ENCODE peak calls at places on chromosomes 12 and 14, in six cellular contexts. E is heart left ventricle, W is cardiac muscle cell, A is mammary epithelial cell, J is body of pancreas, M is colonic mucosa. L is an unnamed sample.
A peak's percentile ranks its signal among the peaks of the same experiment; 100 is the strongest.

GRCh38 chr14:104968541-104969401 is 9.4 kb downstream of the AHNAK2 start:
- DNase-seq in M (peak; percentile 60), A (peak; percentile 95), W (no peak), J (no peak), E (peak; percentile 58), L (no peak)

GRCh38 chr14:73796881-73797539 is 54.6 kb upstream of the PTGR2 start:
- DNase-seq in W (no peak), J (no peak), A (no peak), M (no peak), E (no peak), L (no peak)

GRCh38 chr12:64203036-64203435 is 19.1 kb downstream of the KICS2 start:
- DNase-seq in A (no peak), W (no peak), J (no peak), M (no peak), E (no peak), L (no peak)

GRCh38 chr12:71551529-71551928 is 111.9 kb downstream of the LGR5 start:
- DNase-seq in A (no peak), J (no peak), M (no peak), W (no peak), E (no peak), L (peak; percentile 10)

GRCh38 chr14:94161979-94162378 is 12.1 kb upstream of the PPP4R4 start:
- DNase-seq in J (no peak), M (no peak), W (no peak), E (no peak), A (no peak), L (no peak)

GRCh38 chr14:22955702-22956575 is 951 bp downstream of the HAUS4 start:
- DNase-seq in J (no peak), W (no peak), A (peak; percentile 55), E (no peak), M (peak; percentile 46), L (no peak)

GRCh38 chr12:45974883-45975282 is 15.5 kb downstream of the SCAF11 start:
- DNase-seq in E (no peak), J (no peak), M (no peak), A (no peak), W (no peak), L (no peak)

GRCh38 chr14:78154827-78155226 is 15.3 kb upstream of the NRXN3 start:
- DNase-seq in J (no peak), W (no peak), M (no peak), A (no peak), E (no peak), L (no peak)

GRCh38 chr12:46101121-46101869 is 110.9 kb upstream of the SCAF11 start:
- DNase-seq in A (peak; percentile 43), M (no peak), J (no peak), W (no peak), E (no peak), L (peak; percentile 38)

GRCh38 chr12:94180558-94181296 is 32.4 kb downstream of the PLXNC1 start:
- DNase-seq in W (no peak), E (no peak), A (peak; percentile 69), J (no peak), M (no peak), L (no peak)

GRCh38 chr12:123938679-123939480 is 33.8 kb downstream of the CCDC92 start:
- DNase-seq in J (no peak), W (peak; percentile 32), A (no peak), M (no peak), E (no peak), L (no peak)

GRCh38 chr12:132373967-132374820 is 44.8 kb upstream of the GALNT9 start:
- DNase-seq in W (no peak), E (no peak), J (no peak), A (no peak), M (no peak), L (no peak)

GRCh38 chr12:4690760-4691159 is 29.4 kb upstream of the GALNT8 start:
- DNase-seq in W (no peak), M (no peak), J (no peak), E (no peak), A (no peak), L (no peak)

GRCh38 chr12:6387541-6387940 is 3.6 kb downstream of the LTBR start:
- DNase-seq in M (no peak), W (no peak), E (no peak), J (no peak), A (no peak), L (no peak)

GRCh38 chr12:31728289-31728916 is 418 bp downstream of the AMN1 start:
- DNase-seq in W (no peak), E (no peak), M (peak; percentile 61), A (no peak), J (peak; percentile 57), L (no peak)

GRCh38 chr14:51783765-51784164 is 76.6 kb upstream of the GNG2 start:
- DNase-seq in W (no peak), E (no peak), A (peak; percentile 32), J (no peak), M (no peak), L (no peak)

GRCh38 chr14:21257395-21258193 is 11.6 kb downstream of the HNRNPC start:
- DNase-seq in W (no peak), J (no peak), E (no peak), M (no peak), A (no peak), L (no peak)

GRCh38 chr14:68938515-68939423 is 40.3 kb downstream of the ACTN1 start:
- DNase-seq in E (no peak), W (no peak), J (peak; percentile 77), M (peak; percentile 83), A (no peak), L (peak; percentile 83)

GRCh38 chr12:70534466-70534865 is 102.8 kb downstream of the PTPRB start:
- DNase-seq in W (no peak), J (no peak), E (no peak), M (no peak), A (no peak), L (no peak)

GRCh38 chr12:92696240-92696639 is 6.5 kb upstream of the PLEKHG7 start:
- DNase-seq in E (no peak), W (no peak), J (no peak), M (peak; percentile 24), A (no peak), L (no peak)

GRCh38 chr12:3132636-3133409 is 55.6 kb downstream of the TSPAN9 start:
- DNase-seq in J (no peak), E (peak; percentile 83), M (no peak), A (no peak), W (peak; percentile 77), L (no peak)

GRCh38 chr14:98926151-98926550 is 345.8 kb downstream of the BCL11B start:
- DNase-seq in E (no peak), J (no peak), M (no peak), A (no peak), W (no peak), L (no peak)

GRCh38 chr12:124567035-124567672 is at the start of gene NCOR2:
- DNase-seq in M (no peak), J (peak; percentile 35), A (no peak), W (peak; percentile 56), E (no peak), L (no peak)

GRCh38 chr12:132326646-132327045 is 2.7 kb downstream of the GALNT9 start:
- DNase-seq in J (no peak), E (no peak), A (no peak), M (no peak), W (no peak), L (no peak)

DNA sequence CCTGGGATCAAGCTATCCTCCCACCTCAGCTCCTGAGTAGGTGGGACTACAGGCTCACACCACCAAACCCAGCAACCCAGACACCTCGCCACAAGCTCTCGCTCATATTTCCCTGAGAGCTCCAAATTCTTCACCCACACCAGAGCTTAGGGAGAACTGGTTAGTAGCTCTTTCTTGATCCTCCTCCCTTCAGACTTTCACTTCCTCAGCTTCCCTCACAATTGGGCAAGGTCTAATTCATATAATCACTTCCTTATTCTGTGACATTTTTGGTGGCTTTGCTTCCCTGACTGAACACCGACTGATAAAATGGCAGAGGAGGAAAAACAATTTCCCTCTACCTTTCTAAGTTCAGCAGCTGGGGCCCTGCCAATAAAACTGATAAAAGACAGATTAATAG is 88.5 kb downstream of the GXYLT1 start:
- DNase-seq in W (no peak), A (no peak), M (no peak), E (no peak), J (no peak), L (no peak)
- TF ChIP-seq CTCF in W (no peak), A (no peak), M (no peak), E (no peak), J (no peak), L (no peak)

GRCh38 chr12:10747730-10748129 is 24.6 kb upstream of the YBX3 start:
- DNase-seq in A (no peak), M (no peak), W (no peak), J (no peak), E (no peak), L (no peak)
- H3K4me3 ChIP-seq in A (no peak overlapping the region), M (no peak overlapping the region), W (no peak overlapping the region), J (no peak overlapping the region), E (no peak overlapping the region), L (no peak overlapping the region)

GRCh38 chr12:1179128-1179527 is 188.1 kb downstream of the ERC1 start:
- DNase-seq in A (no peak), J (no peak), E (no peak), M (no peak), W (no peak), L (no peak)
- H3K36me3 ChIP-seq in A (peaks cover 5% of the 10 kb centered on the region), J (no peaks in the 10 kb centered on the region), E (peaks cover 46% of the 10 kb centered on the region), M (no peaks in the 10 kb centered on the region), W (no peaks in the 10 kb centered on the region), L (no peaks in the 10 kb centered on the region)

GRCh38 chr12:109719123-109720022 is 5.7 kb downstream of the FAM222A start:
- DNase-seq in A (no peak), E (no peak), W (no peak), M (no peak), J (no peak), L (no peak)
- TF ChIP-seq CTCF in A (no peak), E (no peak), W (no peak), M (no peak), J (no peak), L (peak; percentile 42)

GRCh38 chr12:53064613-53065415 is 14.4 kb downstream of the SPRYD3 start:
- DNase-seq in J (no peak), E (no peak), W (no peak), M (no peak), A (no peak), L (no peak)

GRCh38 chr12:53066594-53066978 is 12.6 kb downstream of the SPRYD3 start:
- DNase-seq in M (no peak), J (no peak), W (no peak), A (no peak), E (no peak), L (no peak)

GRCh38 chr12:53063708-53064612 is 14.1 kb downstream of the TNS2 start:
- DNase-seq in W (no peak), M (peak; percentile 33), A (no peak), E (no peak), J (peak; percentile 22), L (no peak)

GRCh38 chr12:53065975-53066593 is 13.1 kb downstream of the SPRYD3 start:
- DNase-seq in M (peak; percentile 82), E (peak; percentile 87), W (peak; percentile 88), A (peak; percentile 55), J (peak; percentile 84), L (no peak)

DNA sequence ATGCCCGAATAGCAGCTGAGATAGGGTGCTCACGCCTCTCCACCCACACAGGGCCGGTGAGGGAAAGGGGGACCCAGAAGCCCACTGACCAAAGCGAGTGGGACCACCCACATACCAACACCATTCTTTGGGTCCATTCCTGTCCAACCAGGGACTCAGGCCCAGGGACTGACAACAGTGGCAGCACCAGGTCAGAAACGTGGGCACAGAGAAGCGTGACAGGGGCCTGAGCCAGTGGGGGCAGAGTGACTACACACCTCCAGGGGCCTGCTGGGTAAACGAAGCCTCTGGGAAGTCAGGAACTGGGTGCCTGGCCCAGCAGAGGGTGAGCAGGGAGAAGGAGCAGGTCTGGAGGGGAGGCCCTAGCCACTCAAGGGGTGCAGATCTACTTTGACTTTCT is 13.7 kb downstream of the SPRYD3 start:
- DNase-seq in E (no peak), W (no peak), M (no peak), J (peak; percentile 16), A (no peak), L (no peak)
- H3K4me3 ChIP-seq in E (no peak overlapping the region), W (no peak overlapping the region), M (no peak overlapping the region), J (no peak overlapping the region), A (no peak overlapping the region), L (no peak overlapping the region)